ENCODE peak calls at places on chromosome 21, in ten cellular contexts. J is psoas muscle; Q is heart left ventricle; G is GM12878; I is left ventricle myocardium inferior; N is lower lobe of right lung; S is CD8-positive, alpha-beta T cell; C is HepG2; B is uterus; W is Caco-2. M is an unnamed sample. For H3K36me3 and H3K4me1, the result is how much of the 10 kb centered on the place peaks cover.

GRCh38 chr21:36914244-36915013 is 52.0 kb downstream of the HLCS start:
- DNase-seq in J (no peak), Q (no peak), G (no peak), I (no peak), N (no peak), S (no peak), C (no peak), B (no peak), W (no peak), M (no peak)

GRCh38 chr21:22476726-22477646 is 1478.8 kb downstream of the NCAM2 start:
- DNase-seq in J (no peak), Q (no peak), G (no peak), I (no peak), N (no peak), S (no peak), C (no peak), B (no peak), W (no peak), M (no peak)

GRCh38 chr21:31545036-31545435 is 114.5 kb upstream of the SOD1 start:
- DNase-seq in J (no peak), Q (no peak), G (no peak), I (no peak), N (no peak), S (no peak), C (no peak), B (no peak), W (no peak), M (no peak)

GRCh38 chr21:22076471-22076870 is 1078.3 kb downstream of the NCAM2 start:
- DNase-seq in J (no peak), Q (no peak), G (no peak), I (no peak), N (no peak), S (no peak), C (no peak), B (no peak), W (no peak), M (no peak)

GRCh38 chr21:36888466-36888865 is 78.0 kb downstream of the HLCS start:
- DNase-seq in J (no peak), Q (no peak), G (no peak), I (no peak), N (no peak), S (no peak), C (no peak), B (no peak), W (no peak), M (no peak)

GRCh38 chr21:21111309-21111920 is 113.2 kb downstream of the NCAM2 start:
- DNase-seq in J (no peak), Q (no peak), G (no peak), I (no peak), N (no peak), S (no peak), C (no peak), B (no peak), W (no peak), M (no peak)

GRCh38 chr21:20996421-20997307 is 1.5 kb upstream of the NCAM2 start:
- DNase-seq in J (no peak), Q (no peak), G (no peak), I (no peak), N (no peak), S (no peak), C (no peak), B (no peak), W (no peak), M (no peak)

GRCh38 chr21:38930838-38931237 is 125.1 kb downstream of the ETS2 start:
- DNase-seq in J (no peak), Q (no peak), G (no peak), I (no peak), N (no peak), S (no peak), C (no peak), B (peak), W (no peak), M (no peak)

GRCh38 chr21:14825405-14826032 is 239.3 kb downstream of the NRIP1 start:
- DNase-seq in J (no peak), Q (no peak), G (peak), I (no peak), N (no peak), S (no peak), C (no peak), B (no peak), W (no peak), M (no peak)

GRCh38 chr21:37478821-37479220 is 112.2 kb downstream of the DYRK1A start:
- DNase-seq in J (no peak), Q (no peak), G (no peak), I (no peak), N (no peak), S (no peak), C (peak), B (no peak), W (no peak), M (no peak)

GRCh38 chr21:14766241-14766640 is 220.1 kb upstream of the SAMSN1 start:
- DNase-seq in J (no peak), Q (no peak), G (no peak), I (no peak), N (no peak), S (no peak), C (peak), B (no peak), W (no peak), M (no peak)

GRCh38 chr21:31354604-31355443 is 10.8 kb upstream of the TIAM1 start:
- DNase-seq in J (no peak), Q (no peak), G (peak), I (no peak), N (no peak), S (peak), C (no peak), B (no peak), W (no peak), M (peak)

GRCh38 chr21:37668462-37669239 is 247.6 kb downstream of the KCNJ6 start:
- DNase-seq in J (no peak), Q (no peak), G (no peak), I (no peak), N (no peak), S (no peak), C (no peak), B (no peak), W (no peak), M (no peak)

GRCh38 chr21:27519357-27519756 is 552.5 kb upstream of the ADAMTS5 start:
- DNase-seq in J (no peak), Q (no peak), G (no peak), I (no peak), N (no peak), S (no peak), C (no peak), B (no peak), W (no peak), M (no peak)

GRCh38 chr21:32256873-32257620 is 21.8 kb downstream of the MIS18A start:
- DNase-seq in J (peak), Q (peak), G (no peak), I (peak), N (no peak), S (no peak), C (no peak), B (peak), W (no peak), M (no peak)

GRCh38 chr21:32653326-32653901 is 41.2 kb upstream of the CFAP298 start:
- DNase-seq in J (no peak), Q (no peak), G (no peak), I (no peak), N (no peak), S (no peak), C (peak), B (no peak), W (no peak), M (no peak)

GRCh38 chr21:37514038-37514665 is 147.6 kb downstream of the DYRK1A start:
- DNase-seq in J (no peak), Q (no peak), G (no peak), I (no peak), N (no peak), S (no peak), C (no peak), B (no peak), W (no peak), M (no peak)

GRCh38 chr21:43269461-43269860 is 100.7 kb downstream of the CRYAA start:
- DNase-seq in J (peak), Q (no peak), G (no peak), I (peak), N (peak), S (peak), C (no peak), B (no peak), W (no peak), M (no peak)

GRCh38 chr21:38289697-38290096 is 32.9 kb downstream of the KCNJ15 start:
- DNase-seq in J (no peak), Q (peak), G (no peak), I (no peak), N (peak), S (no peak), C (no peak), B (no peak), W (no peak), M (no peak)

GRCh38 chr21:15247613-15248012 is 182.8 kb upstream of the NRIP1 start:
- DNase-seq in J (no peak), Q (no peak), G (no peak), I (no peak), N (no peak), S (no peak), C (no peak), B (no peak), W (no peak), M (no peak)

GRCh38 chr21:40531421-40531820 is 315.5 kb downstream of the DSCAM start:
- DNase-seq in J (no peak), Q (no peak), G (no peak), I (no peak), N (no peak), S (no peak), C (no peak), B (no peak), W (no peak), M (no peak)

GRCh38 chr21:38847556-38847955 is 41.8 kb downstream of the ETS2 start:
- DNase-seq in J (no peak), Q (no peak), G (no peak), I (no peak), N (no peak), S (no peak), C (no peak), B (no peak), W (no peak), M (no peak)

GRCh38 chr21:14889080-14889805 is 175.6 kb downstream of the NRIP1 start:
- DNase-seq in J (no peak), Q (no peak), G (no peak), I (no peak), N (no peak), S (no peak), C (peak), B (no peak), W (no peak), M (no peak)

GRCh38 chr21:37582613-37583012 is 216.0 kb downstream of the DYRK1A start:
- DNase-seq in J (no peak), Q (no peak), G (no peak), I (no peak), N (no peak), S (no peak), C (peak), B (peak), W (peak), M (no peak)

GRCh38 chr21:37389456-37389855 is 22.9 kb downstream of the DYRK1A start:
- DNase-seq in J (no peak), Q (no peak), G (no peak), I (no peak), N (no peak), S (no peak), C (no peak), B (no peak), W (no peak), M (no peak)

GRCh38 chr21:43644609-43645008 is 14.7 kb downstream of the HSF2BP start:
- DNase-seq in J (no peak), Q (no peak), G (no peak), I (no peak), N (no peak), S (no peak), C (no peak), B (no peak), W (no peak), M (no peak)

GRCh38 chr21:14074177-14074576 is 136.6 kb downstream of the LIPI start:
- DNase-seq in J (no peak), Q (no peak), G (no peak), I (no peak), N (no peak), S (no peak), C (no peak), B (no peak), W (no peak), M (no peak)

GRCh38 chr21:27168084-27168483 is 201.2 kb upstream of the ADAMTS5 start:
- DNase-seq in J (no peak), Q (no peak), G (no peak), I (no peak), N (no peak), S (no peak), C (no peak), B (no peak), W (no peak), M (no peak)

GRCh38 chr21:20822559-20823133 is 175.6 kb upstream of the NCAM2 start:
- DNase-seq in J (no peak), Q (no peak), G (no peak), I (no peak), N (no peak), S (no peak), C (no peak), B (no peak), W (no peak), M (no peak)

GRCh38 chr21:40556442-40556968 is 290.5 kb downstream of the DSCAM start:
- DNase-seq in J (no peak), Q (no peak), G (no peak), I (no peak), N (no peak), S (no peak), C (no peak), B (no peak), W (no peak), M (no peak)

GRCh38 chr21:36927718-36928117 is 38.8 kb downstream of the HLCS start:
- DNase-seq in J (peak), Q (peak), G (peak), I (peak), N (peak), S (peak), C (peak), B (peak), W (peak), M (peak)

GRCh38 chr21:36626791-36627190 is 72.1 kb upstream of the SIM2 start:
- DNase-seq in J (no peak), Q (no peak), G (no peak), I (no peak), N (no peak), S (no peak), C (no peak), B (no peak), W (no peak), M (no peak)

GRCh38 chr21:35989185-35989735 is 71.1 kb downstream of the SETD4 start:
- DNase-seq in J (peak), Q (no peak), G (no peak), I (no peak), N (peak), S (no peak), C (no peak), B (no peak), W (no peak), M (no peak)

GRCh38 chr21:39685236-39685635 is 59.7 kb upstream of the IGSF5 start:
- DNase-seq in J (no peak), Q (no peak), G (no peak), I (no peak), N (no peak), S (no peak), C (no peak), B (no peak), W (no peak), M (no peak)

GRCh38 chr21:27219068-27219467 is 252.2 kb upstream of the ADAMTS5 start:
- DNase-seq in J (no peak), Q (no peak), G (no peak), I (no peak), N (no peak), S (no peak), C (no peak), B (no peak), W (no peak), M (no peak)

GRCh38 chr21:35172231-35172630 is 123.1 kb upstream of the RUNX1 start:
- DNase-seq in J (no peak), Q (no peak), G (no peak), I (no peak), N (no peak), S (no peak), C (no peak), B (no peak), W (no peak), M (no peak)

GRCh38 chr21:32702702-32703101 is 25.1 kb downstream of the SYNJ1 start:
- DNase-seq in J (no peak), Q (no peak), G (no peak), I (no peak), N (no peak), S (no peak), C (no peak), B (no peak), W (no peak), M (no peak)

DNA sequence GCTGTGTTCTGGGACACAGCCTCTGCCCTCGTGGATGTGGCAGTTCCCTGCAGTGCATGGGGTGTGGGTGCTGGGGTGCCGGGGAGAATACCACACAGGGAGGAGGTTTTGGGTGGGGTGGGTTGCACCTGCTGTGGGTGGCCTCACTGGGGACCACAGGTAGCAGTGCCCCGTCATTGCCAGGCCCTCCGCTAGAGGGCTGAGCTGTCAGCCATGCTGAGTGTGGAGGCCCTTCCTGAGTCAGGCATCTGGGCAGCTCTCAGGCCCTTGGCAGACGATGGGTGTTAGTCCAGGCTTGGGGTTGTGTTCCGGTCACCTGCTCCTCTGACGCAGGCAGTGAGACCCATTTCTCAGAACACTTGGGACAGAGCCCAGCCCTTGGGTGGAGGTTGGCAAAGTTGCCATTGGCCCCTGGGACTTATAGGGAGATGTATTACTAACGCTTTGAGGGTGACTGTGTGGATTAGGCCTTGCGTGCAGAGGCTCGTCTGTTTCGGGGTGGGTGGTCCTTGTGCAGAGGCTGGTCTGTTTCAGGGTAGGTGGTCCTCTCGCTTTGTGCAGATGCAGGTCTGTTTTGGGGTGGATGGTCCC is 23.9 kb downstream of the PCNT start:
- DNase-seq in J (peak), Q (peak), G (no peak), I (peak), N (no peak), S (no peak), C (no peak), B (no peak), W (no peak), M (no peak)
- TF ChIP-seq CTCF in J (peak), Q (no peak), G (no peak), I (peak), N (no peak), S (no peak), C (no peak), B (no peak), W (no peak), M (peak)

DNA sequence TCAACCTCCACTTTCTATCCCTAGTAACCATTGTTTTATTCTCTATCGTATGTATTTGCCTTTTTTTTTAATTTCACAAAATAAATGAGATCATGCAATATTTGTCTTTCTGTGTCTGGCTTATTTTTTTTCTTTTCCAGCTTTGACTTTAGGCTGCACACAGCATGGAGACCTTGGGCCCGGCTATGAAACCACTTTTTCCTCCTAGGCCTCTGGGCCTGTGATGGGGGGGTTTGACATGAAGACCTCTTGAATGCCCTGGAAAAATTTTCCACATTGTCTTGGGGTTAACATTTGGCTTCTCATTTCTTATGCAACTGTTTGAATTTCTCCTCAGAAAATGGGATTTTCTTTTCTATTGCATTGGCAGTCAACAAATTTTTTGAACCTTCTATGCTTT is 100.2 kb upstream of the BTG3 start:
- DNase-seq in J (no peak), Q (no peak), G (no peak), I (no peak), N (no peak), S (no peak), C (no peak), B (no peak), W (no peak), M (no peak)
- H3K36me3 ChIP-seq in J (under half), Q (under half), G (under half), I (under half), N (under half), S (under half), C (under half), B (under half), W (under half), M (under half)

GRCh38 chr21:44934276-44934675 is 5.6 kb upstream of the SLX9 start:
- DNase-seq in J (peak), Q (no peak), G (no peak), I (no peak), N (no peak), S (no peak), C (no peak), B (no peak), W (no peak), M (no peak)
- H3K4me1 ChIP-seq in J (under half), Q (under half), G (under half), I (under half), N (under half), S (under half), C (half or more), B (under half), W (under half), M (under half)

GRCh38 chr21:42083361-42083690 is 12.2 kb downstream of the UMODL1 start:
- DNase-seq in J (no peak), Q (no peak), G (no peak), I (no peak), N (no peak), S (no peak), C (no peak), B (no peak), W (no peak), M (no peak)
- TF ChIP-seq CTCF in J (no peak), Q (no peak), G (no peak), I (no peak), N (no peak), S (no peak), C (no peak), B (no peak), W (no peak), M (no peak)

DNA sequence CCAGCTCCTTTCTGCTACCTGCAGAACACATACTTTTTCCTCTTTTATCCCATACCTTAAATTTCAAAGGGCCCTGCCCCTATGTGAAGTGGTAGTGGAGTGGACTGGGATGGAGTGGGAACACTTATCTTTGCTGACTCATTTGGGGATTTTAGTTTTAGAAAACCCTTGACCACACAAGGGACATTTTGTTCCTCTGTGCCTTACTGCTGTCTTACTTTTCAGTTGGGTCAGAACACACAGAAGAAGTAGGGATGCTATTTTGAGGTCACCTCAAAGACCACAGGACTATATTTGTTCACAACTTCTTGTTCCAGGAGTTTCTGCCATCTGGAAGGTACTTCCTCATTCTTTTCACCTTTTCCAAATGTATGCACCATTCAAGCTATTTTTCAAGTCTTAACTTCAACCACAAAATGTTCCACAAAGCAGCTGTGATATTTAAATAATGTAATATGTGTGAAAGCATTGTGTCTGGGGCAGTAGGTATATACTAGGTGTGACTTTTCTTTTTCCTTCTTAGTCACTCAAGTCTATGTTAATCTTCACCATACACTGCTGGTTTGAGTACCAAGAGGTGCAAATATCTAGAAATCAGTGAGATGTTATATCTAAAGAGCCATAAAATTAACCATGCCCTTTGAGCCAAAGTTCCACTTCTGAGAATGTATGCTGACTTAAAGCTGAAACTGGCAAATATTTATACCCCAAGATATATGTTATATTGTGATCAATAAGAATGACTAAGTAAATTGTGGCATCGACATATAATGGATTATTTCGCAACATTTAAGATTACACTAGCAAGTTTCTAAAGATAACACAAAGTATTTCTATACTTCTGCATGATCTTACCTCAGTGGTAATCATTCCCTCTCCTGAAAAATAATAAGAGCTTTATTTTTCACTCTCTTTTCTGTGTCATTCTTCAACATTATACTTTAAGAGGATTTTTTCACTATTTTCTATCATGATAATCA is 308.5 kb downstream of the MRPL39 start:
- DNase-seq in J (no peak), Q (no peak), G (peak), I (no peak), N (no peak), S (no peak), C (no peak), B (no peak), W (no peak), M (no peak)
- H3K36me3 ChIP-seq in J (under half), Q (under half), G (under half), I (under half), N (under half), S (under half), C (under half), B (under half), W (under half), M (under half)

GRCh38 chr21:28543975-28544374 is 448.7 kb downstream of the LTN1 start:
- DNase-seq in J (no peak), Q (no peak), G (no peak), I (no peak), N (no peak), S (no peak), C (no peak), B (no peak), W (no peak), M (no peak)
- H3K4me1 ChIP-seq in J (under half), Q (under half), G (under half), I (under half), N (under half), S (under half), C (under half), B (under half), W (under half), M (under half)

M was measured in PC-9.